ENCODE peak calls at places on chromosomes 16 and 17, in four cellular contexts. One of them, this sample, is unnamed.

GRCh38 chr17:4950075-4950756 is 703 bp upstream of the ENO3 start:
- DNase-seq in K562: peak
- DNase-seq in GM12878: no peak
- DNase-seq in H1: no peak
- DNase-seq in this sample: peak

GRCh38 chr17:13626703-13627102 is 25.0 kb upstream of the HS3ST3A1 start:
- DNase-seq in K562: no peak
- DNase-seq in H1: no peak
- DNase-seq in GM12878: no peak
- DNase-seq in this sample: no peak

GRCh38 chr16:28538733-28539596 is at the start of gene NUPR1:
- DNase-seq in H1: no peak
- DNase-seq in K562: no peak
- DNase-seq in GM12878: no peak
- DNase-seq in this sample: no peak

GRCh38 chr17:34620458-34620857 is 41.1 kb downstream of the TMEM132E start:
- DNase-seq in GM12878: no peak
- DNase-seq in H1: no peak
- DNase-seq in K562: no peak
- DNase-seq in this sample: peak

GRCh38 chr16:89052824-89053724 is 40.6 kb upstream of the ACSF3 start:
- DNase-seq in K562: peak
- DNase-seq in GM12878: no peak
- DNase-seq in H1: no peak
- DNase-seq in this sample: peak

GRCh38 chr17:58019521-58019920 is 12.5 kb upstream of the SRSF1 start:
- DNase-seq in GM12878: no peak
- DNase-seq in K562: no peak
- DNase-seq in H1: no peak
- DNase-seq in this sample: no peak

GRCh38 chr17:39591958-39592954 is 15.5 kb downstream of the NEUROD2 start:
- DNase-seq in K562: peak
- DNase-seq in H1: no peak
- DNase-seq in GM12878: no peak
- DNase-seq in this sample: peak

GRCh38 chr17:74552037-74552436 is 6.1 kb upstream of the CD300C start:
- DNase-seq in K562: no peak
- DNase-seq in GM12878: no peak
- DNase-seq in H1: no peak
- DNase-seq in this sample: no peak

GRCh38 chr17:64178011-64178825 is 48.3 kb upstream of the ERN1 start:
- DNase-seq in K562: no peak
- DNase-seq in H1: no peak
- DNase-seq in GM12878: no peak
- DNase-seq in this sample: peak

GRCh38 chr17:75819116-75819515 is 25.1 kb downstream of the UNC13D start:
- DNase-seq in GM12878: no peak
- DNase-seq in K562: no peak
- DNase-seq in H1: no peak
- DNase-seq in this sample: peak

GRCh38 chr17:78172284-78173024 is 4.1 kb downstream of the SYNGR2 start:
- DNase-seq in K562: no peak
- DNase-seq in GM12878: no peak
- DNase-seq in H1: no peak
- DNase-seq in this sample: no peak
- TF ChIP-seq NRF1 in K562: no peak
- TF ChIP-seq NRF1 in GM12878: no peak
- TF ChIP-seq NRF1 in H1: no peak
- TF ChIP-seq NRF1 in this sample: no peak

GRCh38 chr17:44830359-44831269 is 527 bp upstream of the GJC1 start:
- DNase-seq in K562: no peak
- DNase-seq in GM12878: no peak
- DNase-seq in H1: peak
- DNase-seq in this sample: no peak
- H3K4me3 ChIP-seq in K562: peak
- H3K4me3 ChIP-seq in GM12878: no peak
- H3K4me3 ChIP-seq in H1: peak
- H3K4me3 ChIP-seq in this sample: peak

GRCh38 chr17:32330142-32330541 is 11.8 kb downstream of the C17orf75 start:
- DNase-seq in H1: no peak
- DNase-seq in GM12878: no peak
- DNase-seq in K562: no peak
- DNase-seq in this sample: no peak

GRCh38 chr17:32333187-32333586 is 8.8 kb downstream of the C17orf75 start:
- DNase-seq in K562: no peak
- DNase-seq in GM12878: no peak
- DNase-seq in H1: no peak
- DNase-seq in this sample: no peak

GRCh38 chr17:32331243-32332040 is 10.5 kb downstream of the C17orf75 start:
- DNase-seq in K562: no peak
- DNase-seq in H1: no peak
- DNase-seq in GM12878: no peak
- DNase-seq in this sample: no peak

GRCh38 chr17:32335046-32335445 is 6.9 kb downstream of the C17orf75 start:
- DNase-seq in GM12878: no peak
- DNase-seq in H1: no peak
- DNase-seq in K562: no peak
- DNase-seq in this sample: no peak

GRCh38 chr17:32335647-32336046 is 6.3 kb downstream of the C17orf75 start:
- DNase-seq in K562: no peak
- DNase-seq in GM12878: no peak
- DNase-seq in H1: no peak
- DNase-seq in this sample: no peak
- TF ChIP-seq NRF1 in K562: no peak
- TF ChIP-seq NRF1 in GM12878: no peak
- TF ChIP-seq NRF1 in H1: no peak
- TF ChIP-seq NRF1 in this sample: no peak

GRCh38 chr16:62475573-62475972 is 439.3 kb upstream of the CDH8 start:
- DNase-seq in GM12878: no peak
- DNase-seq in K562: no peak
- DNase-seq in H1: no peak
- DNase-seq in this sample: peak
- H3K4me3 ChIP-seq in GM12878: no peak
- H3K4me3 ChIP-seq in K562: no peak
- H3K4me3 ChIP-seq in H1: no peak
- H3K4me3 ChIP-seq in this sample: no peak

This sample was measured in SK-N-SH.